ENCODE peak calls at places on chromosomes 6 and 20, in six cellular contexts. One of them, this sample, is unnamed.

GRCh38 chr6:77466055-77467028 is 3.1 kb upstream of the HTR1B start:
- DNase-seq in H1: no peak
- DNase-seq in HEK293T: peak
- DNase-seq in HCT116: no peak
- DNase-seq in WTC11: peak
- DNase-seq in GM12878: no peak
- DNase-seq in this sample: no peak

GRCh38 chr20:9301129-9302072 is 213.0 kb upstream of the LAMP5 start:
- DNase-seq in HCT116: peak
- DNase-seq in WTC11: no peak
- DNase-seq in HEK293T: no peak
- DNase-seq in GM12878: no peak
- DNase-seq in H1: no peak
- DNase-seq in this sample: no peak

GRCh38 chr6:119077643-119078448 is 618 bp downstream of the FAM184A start:
- DNase-seq in HCT116: no peak
- DNase-seq in HEK293T: peak
- DNase-seq in WTC11: peak
- DNase-seq in GM12878: no peak
- DNase-seq in H1: peak
- DNase-seq in this sample: peak

GRCh38 chr20:36465109-36466080 is 75.9 kb upstream of the MYL9 start:
- DNase-seq in H1: no peak
- DNase-seq in HEK293T: peak
- DNase-seq in HCT116: peak
- DNase-seq in WTC11: no peak
- DNase-seq in GM12878: no peak
- DNase-seq in this sample: peak

GRCh38 chr20:36744764-36745191 is 1.1 kb downstream of the NDRG3 start:
- DNase-seq in H1: no peak
- DNase-seq in WTC11: no peak
- DNase-seq in HEK293T: peak
- DNase-seq in GM12878: no peak
- DNase-seq in HCT116: no peak
- DNase-seq in this sample: peak

GRCh38 chr6:40755046-40755681 is 168.0 kb upstream of the LRFN2 start:
- DNase-seq in HEK293T: no peak
- DNase-seq in WTC11: no peak
- DNase-seq in HCT116: no peak
- DNase-seq in GM12878: no peak
- DNase-seq in H1: no peak
- DNase-seq in this sample: no peak

GRCh38 chr6:93416575-93417420 is 2.6 kb downstream of the EPHA7 start:
- DNase-seq in WTC11: peak
- DNase-seq in H1: no peak
- DNase-seq in HEK293T: peak
- DNase-seq in HCT116: no peak
- DNase-seq in GM12878: no peak
- DNase-seq in this sample: no peak

GRCh38 chr6:130760006-130760405 is 67.2 kb upstream of the SMLR1 start:
- DNase-seq in GM12878: no peak
- DNase-seq in HCT116: peak
- DNase-seq in HEK293T: peak
- DNase-seq in WTC11: peak
- DNase-seq in H1: no peak
- DNase-seq in this sample: no peak

GRCh38 chr6:134692008-134692407 is 257.9 kb downstream of the ALDH8A1 start:
- DNase-seq in GM12878: no peak
- DNase-seq in HCT116: no peak
- DNase-seq in H1: no peak
- DNase-seq in HEK293T: no peak
- DNase-seq in WTC11: no peak
- DNase-seq in this sample: no peak

GRCh38 chr6:46284472-46284871 is 113.7 kb upstream of the ENPP5 start:
- DNase-seq in GM12878: no peak
- DNase-seq in H1: no peak
- DNase-seq in WTC11: no peak
- DNase-seq in HCT116: no peak
- DNase-seq in HEK293T: no peak
- DNase-seq in this sample: no peak

GRCh38 chr20:64228086-64228485 is 27.5 kb upstream of the PCMTD2 start:
- DNase-seq in HEK293T: no peak
- DNase-seq in H1: no peak
- DNase-seq in GM12878: no peak
- DNase-seq in HCT116: no peak
- DNase-seq in WTC11: no peak
- DNase-seq in this sample: no peak

GRCh38 chr6:90184334-90185298 is 112.0 kb downstream of the BACH2 start:
- DNase-seq in HCT116: peak
- DNase-seq in H1: no peak
- DNase-seq in HEK293T: no peak
- DNase-seq in WTC11: no peak
- DNase-seq in GM12878: no peak
- DNase-seq in this sample: peak

GRCh38 chr6:109309917-109310316 is 72.3 kb downstream of the CD164 start:
- DNase-seq in HCT116: no peak
- DNase-seq in WTC11: no peak
- DNase-seq in GM12878: no peak
- DNase-seq in H1: no peak
- DNase-seq in HEK293T: no peak
- DNase-seq in this sample: no peak

GRCh38 chr6:53979468-53980067 is 131.7 kb upstream of the MLIP start:
- DNase-seq in H1: no peak
- DNase-seq in HCT116: peak
- DNase-seq in WTC11: no peak
- DNase-seq in HEK293T: peak
- DNase-seq in GM12878: no peak
- DNase-seq in this sample: peak

DNA sequence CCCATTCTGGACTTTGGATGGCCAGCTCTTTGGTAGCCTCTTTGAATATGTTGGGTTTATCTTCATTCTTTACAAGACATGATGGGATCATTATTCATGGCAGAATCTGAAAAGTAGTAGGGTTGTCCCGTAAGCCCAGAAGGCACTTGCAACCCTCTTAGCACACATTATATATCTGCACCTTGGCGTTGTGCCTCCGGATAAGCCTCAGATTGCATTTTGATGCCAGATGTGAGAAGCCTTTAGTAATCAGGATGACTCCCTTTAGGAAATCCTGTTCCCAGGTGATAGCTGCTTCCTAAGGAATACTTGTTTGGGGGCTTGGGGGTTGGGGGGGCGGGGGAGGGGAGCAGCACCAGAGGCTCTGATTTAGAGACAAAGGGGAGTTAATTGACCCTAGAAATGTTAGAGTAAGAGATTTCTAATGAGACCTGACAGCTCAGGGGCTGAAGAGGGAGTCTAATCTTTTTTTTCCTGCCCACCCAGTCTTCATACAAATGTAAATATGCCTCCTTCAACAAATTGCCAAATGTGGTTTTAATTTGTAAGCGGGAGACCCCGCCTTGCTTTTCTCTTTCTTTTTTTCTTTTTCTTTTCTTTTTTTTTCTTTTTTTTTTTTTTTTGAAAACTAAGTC is 55.1 kb downstream of the JAG1 start:
- DNase-seq in GM12878: no peak
- DNase-seq in H1: no peak
- DNase-seq in HCT116: no peak
- DNase-seq in HEK293T: no peak
- DNase-seq in WTC11: no peak
- DNase-seq in this sample: no peak
- TF ChIP-seq SP1 in GM12878: no peak
- TF ChIP-seq SP1 in H1: no peak
- TF ChIP-seq SP1 in HCT116: no peak
- TF ChIP-seq SP1 in HEK293T: no peak
- TF ChIP-seq SP1 in WTC11: no peak
- TF ChIP-seq SP1 in this sample: no peak

DNA sequence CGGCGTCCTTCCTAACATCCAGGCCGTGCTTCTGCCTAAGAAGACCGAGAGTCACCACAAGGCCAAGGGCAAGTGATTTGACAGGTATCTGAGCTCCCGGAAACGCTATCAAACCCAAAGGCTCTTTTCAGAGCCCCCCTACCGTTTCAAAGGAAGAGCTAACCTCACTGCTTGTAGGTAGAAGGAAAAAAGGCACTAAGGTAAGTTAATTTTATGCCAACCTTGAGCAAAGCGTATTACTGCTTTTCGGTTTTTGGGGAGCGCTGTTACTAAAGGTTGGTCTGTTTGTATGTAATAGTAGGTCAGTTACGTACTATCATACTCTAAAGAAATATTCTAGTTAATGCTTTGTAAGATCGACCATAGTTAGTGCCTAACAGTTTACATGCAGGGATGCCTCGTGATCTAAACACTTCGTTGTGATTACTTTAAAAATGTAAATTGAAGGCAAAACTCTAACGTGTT is 37.4 kb downstream of the HFE start:
- DNase-seq in WTC11: no peak
- DNase-seq in H1: no peak
- DNase-seq in GM12878: no peak
- DNase-seq in HEK293T: no peak
- DNase-seq in HCT116: peak
- DNase-seq in this sample: no peak
- TF ChIP-seq SP1 in WTC11: no peak
- TF ChIP-seq SP1 in H1: no peak
- TF ChIP-seq SP1 in GM12878: no peak
- TF ChIP-seq SP1 in HEK293T: no peak
- TF ChIP-seq SP1 in HCT116: no peak
- TF ChIP-seq SP1 in this sample: no peak

GRCh38 chr6:47307362-47308222 is 2.1 kb downstream of the TNFRSF21 start:
- DNase-seq in GM12878: no peak
- DNase-seq in HCT116: no peak
- DNase-seq in HEK293T: no peak
- DNase-seq in H1: no peak
- DNase-seq in WTC11: no peak
- DNase-seq in this sample: no peak

GRCh38 chr6:47308223-47308567 is 1.5 kb downstream of the TNFRSF21 start:
- DNase-seq in H1: no peak
- DNase-seq in HEK293T: no peak
- DNase-seq in WTC11: no peak
- DNase-seq in HCT116: no peak
- DNase-seq in GM12878: no peak
- DNase-seq in this sample: no peak

GRCh38 chr6:47308674-47309325 is 905 bp downstream of the TNFRSF21 start:
- DNase-seq in WTC11: peak
- DNase-seq in HCT116: no peak
- DNase-seq in GM12878: no peak
- DNase-seq in H1: no peak
- DNase-seq in HEK293T: peak
- DNase-seq in this sample: peak

GRCh38 chr6:47310131-47310480 is 401 bp upstream of the TNFRSF21 start:
- DNase-seq in H1: no peak
- DNase-seq in WTC11: no peak
- DNase-seq in HEK293T: no peak
- DNase-seq in HCT116: no peak
- DNase-seq in GM12878: no peak
- DNase-seq in this sample: no peak

GRCh38 chr6:47309326-47310130 is at the start of gene TNFRSF21:
- DNase-seq in H1: peak
- DNase-seq in HCT116: peak
- DNase-seq in HEK293T: peak
- DNase-seq in WTC11: peak
- DNase-seq in GM12878: peak
- DNase-seq in this sample: peak
- TF ChIP-seq SP1 in H1: no peak
- TF ChIP-seq SP1 in HCT116: no peak
- TF ChIP-seq SP1 in HEK293T: no peak
- TF ChIP-seq SP1 in WTC11: peak
- TF ChIP-seq SP1 in GM12878: no peak
- TF ChIP-seq SP1 in this sample: peak

GRCh38 chr6:55176958-55177357 is 2.6 kb downstream of the HCRTR2 start:
- DNase-seq in H1: no peak
- DNase-seq in HCT116: no peak
- DNase-seq in GM12878: no peak
- DNase-seq in WTC11: no peak
- DNase-seq in HEK293T: no peak
- DNase-seq in this sample: no peak
- TF ChIP-seq SP1 in H1: no peak
- TF ChIP-seq SP1 in HCT116: no peak
- TF ChIP-seq SP1 in GM12878: no peak
- TF ChIP-seq SP1 in WTC11: no peak
- TF ChIP-seq SP1 in HEK293T: no peak
- TF ChIP-seq SP1 in this sample: no peak

GRCh38 chr20:4472906-4473305 is 248.8 kb upstream of the PRND start:
- DNase-seq in GM12878: no peak
- DNase-seq in HEK293T: no peak
- DNase-seq in H1: no peak
- DNase-seq in WTC11: no peak
- DNase-seq in HCT116: no peak
- DNase-seq in this sample: no peak
- TF ChIP-seq SP1 in GM12878: no peak
- TF ChIP-seq SP1 in HEK293T: no peak
- TF ChIP-seq SP1 in H1: no peak
- TF ChIP-seq SP1 in WTC11: no peak
- TF ChIP-seq SP1 in HCT116: no peak
- TF ChIP-seq SP1 in this sample: no peak

This sample was measured in K562.